ENCODE peak calls at places on chromosome 14, in six cellular contexts. V is CD4-positive, alpha-beta T cell; X is bronchial epithelial cell; N is NCI-H1694 treated with DMSO at 0.1 percent for 48 hours; Q is left lung; G is AG10803. S is an unnamed sample.

GRCh38 chr14:44316647-44317432 is 190.2 kb downstream of the FSCB start:
- DNase-seq in V (no peak), X (peak; percentile 99), N (no peak), Q (peak; percentile 35), G (peak; percentile 53), S (peak; percentile 71)

GRCh38 chr14:20002319-20002718 is 356 bp downstream of the OR4Q2 start:
- DNase-seq in V (no peak), X (no peak), N (no peak), Q (no peak), G (no peak), S (no peak)

GRCh38 chr14:70921669-70922068 is 14.4 kb downstream of the PCNX1 start:
- DNase-seq in V (no peak), X (peak; percentile 83), N (no peak), Q (no peak), G (peak; percentile 5), S (no peak)

GRCh38 chr14:77131206-77131605 is 10.4 kb downstream of the ZDHHC22 start:
- DNase-seq in V (no peak), X (no peak), N (no peak), Q (no peak), G (no peak), S (no peak)

GRCh38 chr14:75854247-75854799 is 127.5 kb downstream of the TGFB3 start:
- DNase-seq in V (no peak), X (no peak), N (no peak), Q (no peak), G (peak; percentile 55), S (no peak)

GRCh38 chr14:45426685-45427282 is 173.8 kb upstream of the MIS18BP1 start:
- DNase-seq in V (no peak), X (peak; percentile 50), N (peak; percentile 80), Q (no peak), G (peak; percentile 25), S (peak; percentile 20)

GRCh38 chr14:70886421-70887206 is 20.6 kb upstream of the PCNX1 start:
- DNase-seq in V (no peak), X (no peak), N (no peak), Q (no peak), G (no peak), S (peak; percentile 39)

GRCh38 chr14:55097894-55098560 is 31.0 kb upstream of the LGALS3 start:
- DNase-seq in V (no peak), X (peak; percentile 69), N (no peak), Q (peak; percentile 77), G (no peak), S (no peak)

GRCh38 chr14:78637489-78637888 is 467.3 kb downstream of the NRXN3 start:
- DNase-seq in V (no peak), X (no peak), N (no peak), Q (no peak), G (no peak), S (peak; percentile 36)

GRCh38 chr14:28297559-28297958 is 469.0 kb upstream of the FOXG1 start:
- DNase-seq in V (no peak), X (no peak), N (no peak), Q (no peak), G (no peak), S (no peak)

GRCh38 chr14:22850944-22851790 is 14.8 kb downstream of the MMP14 start:
- DNase-seq in V (no peak), X (peak; percentile 93), N (no peak), Q (peak; percentile 78), G (peak; percentile 99), S (peak; percentile 85)

GRCh38 chr14:77574446-77575125 is 41.9 kb downstream of the SPTLC2 start:
- DNase-seq in V (no peak), X (no peak), N (no peak), Q (no peak), G (no peak), S (no peak)

GRCh38 chr14:103073367-103073875 is 10.6 kb upstream of the LBHD2 start:
- DNase-seq in V (no peak), X (no peak), N (no peak), Q (no peak), G (no peak), S (peak; percentile 54)